ENCODE peak calls at places on chromosomes 1 and 21, in ten cellular contexts. X, M, W, H, A, U, I, R, V and Z are unnamed samples.

GRCh38 chr1:153548722-153549695 is at the start of gene S100A3:
- DNase-seq in X (peak), M (peak), W (peak), H (peak), A (no peak), U (peak), I (peak), R (peak), V (peak), Z (no peak)

GRCh38 chr21:45828580-45829565 is 152.7 kb upstream of the COL6A1 start:
- DNase-seq in X (no peak), M (no peak), W (no peak), H (no peak), A (no peak), U (no peak), I (no peak), R (no peak), V (no peak), Z (no peak)

GRCh38 chr1:156860113-156860638 is 489 bp upstream of the NTRK1 start:
- DNase-seq in X (peak), M (peak), W (no peak), H (peak), A (no peak), U (peak), I (peak), R (peak), V (peak), Z (peak)

GRCh38 chr1:201376464-201377374 is 761 bp downstream of the TNNT2 start:
- DNase-seq in X (peak), M (no peak), W (no peak), H (peak), A (no peak), U (peak), I (peak), R (peak), V (peak), Z (no peak)

GRCh38 chr1:110160701-110161100 is 10.4 kb downstream of the SLC6A17 start:
- DNase-seq in X (no peak), M (no peak), W (no peak), H (no peak), A (no peak), U (no peak), I (no peak), R (no peak), V (no peak), Z (no peak)

GRCh38 chr1:65952692-65953091 is 160.0 kb downstream of the PDE4B start:
- DNase-seq in X (peak), M (no peak), W (no peak), H (no peak), A (no peak), U (no peak), I (peak), R (no peak), V (no peak), Z (no peak)

GRCh38 chr1:29711582-29712274 is 475.4 kb downstream of the PTPRU start:
- DNase-seq in X (peak), M (no peak), W (no peak), H (peak), A (no peak), U (peak), I (peak), R (peak), V (no peak), Z (no peak)

GRCh38 chr1:86502721-86503430 is 34.1 kb downstream of the CLCA1 start:
- DNase-seq in X (no peak), M (no peak), W (no peak), H (peak), A (no peak), U (no peak), I (no peak), R (peak), V (peak), Z (no peak)

GRCh38 chr1:28297826-28298225 is 31.0 kb upstream of the MED18 start:
- DNase-seq in X (no peak), M (no peak), W (no peak), H (no peak), A (no peak), U (no peak), I (no peak), R (no peak), V (no peak), Z (no peak)

GRCh38 chr1:153842006-153842471 is 66.8 kb downstream of the SLC27A3 start:
- DNase-seq in X (peak), M (no peak), W (no peak), H (no peak), A (no peak), U (peak), I (peak), R (no peak), V (no peak), Z (no peak)

GRCh38 chr1:33045814-33046213 is 9.1 kb upstream of the AK2 start:
- DNase-seq in X (no peak), M (no peak), W (no peak), H (no peak), A (no peak), U (no peak), I (peak), R (no peak), V (no peak), Z (peak)

GRCh38 chr21:43308101-43308500 is 118.8 kb downstream of the SIK1 start:
- DNase-seq in X (no peak), M (peak), W (no peak), H (no peak), A (no peak), U (no peak), I (no peak), R (no peak), V (no peak), Z (no peak)

DNA sequence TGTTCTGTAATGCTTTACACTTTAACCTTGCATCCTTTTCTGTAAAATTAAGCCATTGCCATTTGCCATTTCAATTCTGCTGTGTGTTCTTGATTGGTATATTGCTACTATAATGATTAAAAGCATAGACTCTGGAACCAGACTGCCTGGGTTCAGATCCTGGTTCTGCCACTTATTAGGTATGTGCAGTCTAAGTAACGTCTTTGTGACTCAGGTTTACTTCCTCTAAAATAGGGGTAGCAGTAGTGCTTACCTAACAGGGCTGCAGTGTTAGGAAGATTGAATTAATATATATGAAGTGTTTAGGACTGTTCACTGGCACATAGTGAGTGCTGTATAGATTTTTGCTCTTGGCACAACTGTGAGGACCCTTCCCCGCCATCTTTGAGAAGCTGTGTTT is 4.4 kb downstream of the CDC42 start:
- DNase-seq in X (no peak), M (no peak), W (no peak), H (no peak), A (no peak), U (no peak), I (no peak), R (no peak), V (no peak), Z (no peak)
- H3K4me3 ChIP-seq in X (no peak), M (peak), W (no peak), H (no peak), A (no peak), U (no peak), I (no peak), R (no peak), V (no peak), Z (no peak)

GRCh38 chr1:57468661-57469523 is 45.0 kb upstream of the DAB1 start:
- DNase-seq in X (peak), M (no peak), W (no peak), H (peak), A (no peak), U (peak), I (no peak), R (no peak), V (no peak), Z (no peak)
- H3K4me3 ChIP-seq in X (no peak), M (no peak), W (no peak), H (no peak), A (no peak), U (no peak), I (no peak), R (no peak), V (no peak), Z (no peak)

GRCh38 chr1:224331326-224331725 is 1.4 kb upstream of the NVL start:
- DNase-seq in X (no peak), M (no peak), W (no peak), H (no peak), A (no peak), U (no peak), I (no peak), R (no peak), V (no peak), Z (no peak)

GRCh38 chr1:224333309-224333926 is 3.4 kb upstream of the NVL start:
- DNase-seq in X (peak), M (no peak), W (no peak), H (peak), A (no peak), U (peak), I (peak), R (peak), V (peak), Z (peak)

GRCh38 chr1:224329842-224330753 is at the start of gene NVL:
- DNase-seq in X (peak), M (peak), W (peak), H (peak), A (peak), U (peak), I (peak), R (peak), V (peak), Z (peak)

GRCh38 chr1:224331824-224332223 is 1.9 kb upstream of the NVL start:
- DNase-seq in X (no peak), M (no peak), W (no peak), H (no peak), A (no peak), U (no peak), I (no peak), R (no peak), V (no peak), Z (no peak)

DNA sequence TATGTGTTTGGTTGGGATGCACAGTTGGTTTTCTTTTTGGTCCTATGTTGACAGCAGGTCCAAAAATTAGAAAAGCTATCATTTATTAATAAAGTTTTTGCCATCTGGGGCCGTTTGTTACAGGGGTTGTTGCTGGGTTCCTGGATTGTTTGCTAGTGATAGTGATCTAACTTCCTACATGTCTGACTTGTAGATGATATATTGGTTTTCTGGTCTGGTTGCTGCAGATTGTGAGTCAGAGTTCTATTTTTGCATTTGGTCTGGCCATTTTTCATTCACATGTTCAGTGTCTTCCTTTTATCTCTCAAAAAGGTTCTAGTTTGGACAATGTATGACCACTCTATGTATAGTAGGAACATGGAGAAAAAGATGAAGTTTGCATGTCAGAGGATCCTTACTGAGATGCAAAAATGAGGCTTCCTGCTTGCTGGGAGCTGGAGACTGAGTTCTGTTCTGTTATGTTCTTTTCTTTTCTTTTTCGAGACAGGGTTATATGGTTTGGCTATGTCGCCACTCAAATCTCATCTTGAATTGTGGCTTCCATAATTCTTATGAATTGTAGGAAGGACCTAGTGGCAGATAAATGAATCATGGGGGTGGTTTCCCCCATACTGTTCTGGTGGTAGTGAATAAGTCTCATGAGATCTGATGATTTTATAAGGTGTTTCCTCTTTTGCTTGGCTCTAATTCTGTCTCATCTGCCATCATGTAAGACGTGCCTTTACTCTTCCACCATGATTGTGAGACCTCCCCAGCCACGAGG is 4.1 kb upstream of the NVL start:
- DNase-seq in X (peak), M (no peak), W (no peak), H (peak), A (no peak), U (peak), I (peak), R (peak), V (no peak), Z (no peak)
- H3K4me3 ChIP-seq in X (no peak), M (no peak), W (no peak), H (peak), A (no peak), U (no peak), I (no peak), R (no peak), V (no peak), Z (no peak)

GRCh38 chr1:198937231-198938031 is 298.6 kb downstream of the PTPRC start:
- DNase-seq in X (peak), M (no peak), W (peak), H (peak), A (no peak), U (peak), I (peak), R (peak), V (peak), Z (peak)
- H3K4me3 ChIP-seq in X (peak), M (peak), W (peak), H (peak), A (no peak), U (peak), I (peak), R (peak), V (peak), Z (peak)

GRCh38 chr1:3070654-3071506 is 1.9 kb downstream of the PRDM16 start:
- DNase-seq in X (peak), M (peak), W (no peak), H (no peak), A (no peak), U (no peak), I (no peak), R (peak), V (no peak), Z (no peak)

GRCh38 chr1:3068400-3069361 is at the start of gene PRDM16:
- DNase-seq in X (peak), M (peak), W (peak), H (peak), A (no peak), U (peak), I (peak), R (peak), V (no peak), Z (peak)

GRCh38 chr1:3070304-3070653 is 1.3 kb downstream of the PRDM16 start:
- DNase-seq in X (no peak), M (peak), W (no peak), H (no peak), A (no peak), U (no peak), I (no peak), R (peak), V (no peak), Z (no peak)

GRCh38 chr1:3067671-3068399 is 1.2 kb upstream of the PRDM16 start:
- DNase-seq in X (no peak), M (no peak), W (no peak), H (no peak), A (no peak), U (no peak), I (no peak), R (no peak), V (no peak), Z (no peak)

GRCh38 chr1:3069491-3070303 is 694 bp downstream of the PRDM16 start:
- DNase-seq in X (peak), M (peak), W (peak), H (peak), A (no peak), U (peak), I (peak), R (peak), V (no peak), Z (no peak)
- H3K4me3 ChIP-seq in X (peak), M (peak), W (peak), H (peak), A (peak), U (peak), I (peak), R (peak), V (no peak), Z (no peak)

DNA sequence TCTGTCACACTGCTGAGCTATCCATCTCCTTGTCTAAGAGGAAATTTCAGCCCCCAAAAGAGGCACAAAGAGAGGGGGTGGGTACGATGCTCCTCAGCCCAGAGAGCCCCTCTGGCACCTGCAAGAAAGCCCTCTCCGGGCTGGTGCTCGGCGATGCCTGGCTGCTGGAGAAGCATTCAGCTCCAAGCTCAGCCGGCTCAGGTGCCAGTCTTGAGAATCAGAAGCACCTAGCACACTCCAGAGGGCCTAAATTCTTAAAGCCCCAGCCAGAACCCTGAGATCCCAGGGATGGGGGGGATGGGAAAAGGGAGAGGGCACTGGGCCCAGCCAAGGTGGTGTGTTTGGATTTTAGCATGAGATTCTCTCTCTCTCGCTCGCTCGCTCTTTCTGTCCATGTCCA is 2.9 kb downstream of the GRIK3 start:
- DNase-seq in X (no peak), M (no peak), W (no peak), H (no peak), A (no peak), U (no peak), I (no peak), R (no peak), V (no peak), Z (no peak)
- H3K4me3 ChIP-seq in X (no peak), M (no peak), W (no peak), H (no peak), A (no peak), U (no peak), I (no peak), R (no peak), V (no peak), Z (no peak)

GRCh38 chr1:214993419-214993818 is 89.1 kb upstream of the KCNK2 start:
- DNase-seq in X (no peak), M (no peak), W (no peak), H (no peak), A (no peak), U (peak), I (no peak), R (peak), V (no peak), Z (no peak)
- H3K4me3 ChIP-seq in X (no peak), M (no peak), W (no peak), H (no peak), A (no peak), U (no peak), I (no peak), R (no peak), V (no peak), Z (no peak)

GRCh38 chr1:26693557-26694184 is 2.1 kb upstream of the ARID1A start:
- DNase-seq in X (no peak), M (no peak), W (no peak), H (no peak), A (no peak), U (no peak), I (no peak), R (no peak), V (no peak), Z (no peak)

GRCh38 chr1:26695417-26696190 is at the start of gene ARID1A:
- DNase-seq in X (peak), M (peak), W (peak), H (peak), A (peak), U (peak), I (peak), R (peak), V (peak), Z (peak)

GRCh38 chr1:26694597-26695416 is 1.0 kb upstream of the ARID1A start:
- DNase-seq in X (no peak), M (no peak), W (no peak), H (no peak), A (no peak), U (no peak), I (no peak), R (no peak), V (no peak), Z (peak)

GRCh38 chr1:26692793-26693490 is 2.9 kb upstream of the ARID1A start:
- DNase-seq in X (peak), M (peak), W (peak), H (peak), A (peak), U (peak), I (peak), R (peak), V (peak), Z (peak)

GRCh38 chr1:26694185-26694572 is 1.6 kb upstream of the ARID1A start:
- DNase-seq in X (no peak), M (no peak), W (no peak), H (no peak), A (no peak), U (no peak), I (peak), R (no peak), V (no peak), Z (no peak)
- H3K4me3 ChIP-seq in X (no peak), M (peak), W (no peak), H (no peak), A (no peak), U (no peak), I (no peak), R (no peak), V (peak), Z (peak)

DNA sequence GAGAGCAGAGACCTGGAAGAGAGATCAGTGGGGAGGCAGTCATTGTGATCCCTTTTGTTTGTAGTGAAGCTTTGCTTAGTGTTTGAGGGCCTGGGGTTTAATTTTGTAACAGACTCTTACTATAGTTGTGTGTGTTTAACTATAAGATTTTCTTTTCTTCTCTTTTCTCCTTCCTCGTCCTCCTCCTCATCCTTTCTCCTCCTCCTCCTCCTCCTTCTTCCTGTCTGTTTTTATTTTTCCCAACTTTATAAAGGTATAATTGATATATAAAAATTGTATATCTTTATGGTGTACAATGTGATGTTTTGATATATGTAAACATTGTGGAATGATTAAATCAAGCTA is 71.2 kb upstream of the MACF1 start:
- DNase-seq in X (no peak), M (no peak), W (no peak), H (no peak), A (no peak), U (no peak), I (no peak), R (no peak), V (no peak), Z (no peak)
- H3K4me3 ChIP-seq in X (no peak), M (no peak), W (no peak), H (peak), A (no peak), U (no peak), I (no peak), R (no peak), V (no peak), Z (no peak)